ENCODE peak calls at places on chromosomes 11 and 22, in six cellular contexts. Q is SK-N-SH, B is GM12878, T is right atrium auricular region, M is RWPE1, V is cardiac muscle cell. Z is an unnamed sample.
A peak's percentile ranks its signal among the peaks of the same experiment; 100 is the strongest.

GRCh38 chr22:23539135-23539838 is 40.8 kb downstream of the IGLL1 start:
- DNase-seq in Q (peak; percentile 71), B (peak; percentile 36), T (peak; percentile 92), M (peak; percentile 44), V (peak; percentile 91), Z (peak; percentile 29)

GRCh38 chr22:33035276-33035863 is 22.8 kb downstream of the SYN3 start:
- DNase-seq in Q (no peak), B (no peak), T (peak; percentile 1), M (peak; percentile 5), V (no peak), Z (no peak)

GRCh38 chr11:69382131-69383128 is 88.5 kb downstream of the MYEOV start:
- DNase-seq in Q (peak; percentile 6), B (peak; percentile 36), T (peak; percentile 72), M (no peak), V (peak; percentile 43), Z (no peak)

GRCh38 chr22:35539910-35540599 is 576 bp upstream of the RASD2 start:
- DNase-seq in Q (peak; percentile 98), B (no peak), T (no peak), M (peak; percentile 44), V (peak; percentile 47), Z (no peak)

GRCh38 chr11:69744435-69744834 is 30.7 kb downstream of the FGF4 start:
- DNase-seq in Q (no peak), B (no peak), T (no peak), M (peak; percentile 13), V (peak; percentile 92), Z (peak; percentile 37)

GRCh38 chr11:134466035-134466908 is 54.2 kb upstream of the B3GAT1 start:
- DNase-seq in Q (no peak), B (no peak), T (no peak), M (no peak), V (no peak), Z (no peak)

GRCh38 chr22:47929073-47929472 is 1166.6 kb downstream of the TBC1D22A start:
- DNase-seq in Q (no peak), B (no peak), T (no peak), M (no peak), V (no peak), Z (no peak)

GRCh38 chr11:34259087-34259486 is 98.7 kb downstream of the ABTB2 start:
- DNase-seq in Q (peak; percentile 63), B (no peak), T (no peak), M (no peak), V (no peak), Z (no peak)

GRCh38 chr11:61602775-61603569 is 22.1 kb upstream of the SYT7 start:
- DNase-seq in Q (peak; percentile 89), B (no peak), T (peak; percentile 87), M (peak; percentile 98), V (peak; percentile 97), Z (peak; percentile 90)

GRCh38 chr11:2480874-2481220 is 36.0 kb downstream of the KCNQ1 start:
- DNase-seq in Q (no peak), B (no peak), T (no peak), M (no peak), V (no peak), Z (no peak)

GRCh38 chr11:18321622-18321990 is 334 bp downstream of the HPS5 start:
- DNase-seq in Q (peak; percentile 9), B (no peak), T (no peak), M (peak; percentile 14), V (no peak), Z (no peak)

GRCh38 chr11:91263698-91264097 is 960.9 kb upstream of the FAT3 start:
- DNase-seq in Q (no peak), B (no peak), T (no peak), M (no peak), V (no peak), Z (no peak)

GRCh38 chr11:77201370-77201769 is 73.3 kb downstream of the MYO7A start:
- DNase-seq in Q (no peak), B (no peak), T (no peak), M (no peak), V (no peak), Z (no peak)

GRCh38 chr11:118789501-118790356 is 1.2 kb downstream of the DDX6 start:
- DNase-seq in Q (no peak), B (peak; percentile 19), T (no peak), M (peak; percentile 23), V (peak; percentile 33), Z (no peak)

GRCh38 chr11:121775276-121775675 is 322.5 kb upstream of the SORL1-AS1 start:
- DNase-seq in Q (no peak), B (no peak), T (no peak), M (no peak), V (no peak), Z (no peak)

GRCh38 chr22:24149191-24149590 is 32.1 kb upstream of the SUSD2 start:
- DNase-seq in Q (no peak), B (no peak), T (no peak), M (no peak), V (no peak), Z (no peak)

GRCh38 chr11:111449158-111449557 is 63.0 kb downstream of the BTG4 start:
- DNase-seq in Q (peak; percentile 7), B (no peak), T (no peak), M (no peak), V (no peak), Z (no peak)

GRCh38 chr11:126355324-126355925 is at the start of gene ST3GAL4:
- DNase-seq in Q (peak; percentile 100), B (peak; percentile 11), T (peak; percentile 73), M (peak; percentile 82), V (peak; percentile 81), Z (no peak)

GRCh38 chr11:68904458-68904847 is 762 bp downstream of the IGHMBP2 start:
- DNase-seq in Q (peak; percentile 66), B (no peak), T (no peak), M (peak; percentile 41), V (peak; percentile 11), Z (no peak)

GRCh38 chr11:15819679-15820286 is 536.6 kb downstream of the SOX6 start:
- DNase-seq in Q (no peak), B (no peak), T (peak; percentile 73), M (peak; percentile 33), V (peak; percentile 75), Z (no peak)

GRCh38 chr22:48138855-48139254 is 1376.4 kb downstream of the TBC1D22A start:
- DNase-seq in Q (no peak), B (no peak), T (peak; percentile 48), M (no peak), V (no peak), Z (no peak)

GRCh38 chr11:107562647-107563208 is 2.8 kb downstream of the ALKBH8 start:
- DNase-seq in Q (no peak), B (no peak), T (no peak), M (peak; percentile 81), V (peak; percentile 44), Z (no peak)

GRCh38 chr11:43681543-43681942 is 1.0 kb downstream of the HSD17B12 start:
- DNase-seq in Q (no peak), B (no peak), T (no peak), M (peak; percentile 19), V (peak; percentile 26), Z (no peak)
- H3K27ac ChIP-seq in Q (peak overlapping the region; percentile 85), B (peak overlapping the region; percentile 93), T (peak overlapping the region; percentile 96), M (peak overlapping the region; percentile 89), V (peak overlapping the region; percentile 94), Z (peak overlapping the region; percentile 93)

GRCh38 chr11:81165164-81165563 is 1568.5 kb downstream of the FAM181B start:
- DNase-seq in Q (no peak), B (no peak), T (no peak), M (no peak), V (no peak), Z (no peak)
- TF ChIP-seq CTCF in Q (no peak), B (no peak), T (no peak), M (no peak), V (no peak), Z (no peak)

DNA sequence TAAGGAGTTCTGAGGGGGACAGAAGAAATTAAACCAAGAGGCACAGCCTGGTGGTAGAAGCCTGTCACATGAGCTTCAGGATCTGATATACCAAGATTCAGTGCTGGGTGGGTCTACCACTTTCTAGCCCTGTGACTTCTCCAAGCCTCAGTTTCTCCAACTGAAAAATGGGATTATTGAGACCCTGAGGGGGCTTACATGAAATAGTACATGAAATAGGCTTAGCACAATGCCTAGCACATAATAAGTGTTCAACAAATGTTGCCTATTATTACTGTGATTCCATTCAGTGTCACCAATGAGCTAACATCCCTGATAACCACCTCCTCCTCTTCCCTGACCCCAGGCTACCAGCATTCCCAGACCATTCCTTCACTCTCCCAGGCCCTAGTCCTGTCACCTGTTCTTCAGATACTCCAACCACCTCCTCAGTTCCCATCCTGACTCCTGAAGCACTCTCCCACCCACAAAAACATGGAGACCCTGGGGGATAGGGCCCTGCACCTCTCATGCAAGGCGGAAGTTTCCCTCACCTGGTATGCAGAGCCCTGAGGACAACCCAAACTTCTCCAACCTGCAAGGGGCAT is 1.8 kb downstream of the TNKS1BP1 start:
- DNase-seq in Q (no peak), B (no peak), T (no peak), M (peak; percentile 28), V (no peak), Z (no peak)
- H3K27ac ChIP-seq in Q (peak overlapping the region; percentile 90), B (no peak overlapping the region), T (peak overlapping the region; percentile 90), M (peak overlapping the region; percentile 99), V (peak overlapping the region; percentile 94), Z (peak overlapping the region; percentile 83)

GRCh38 chr11:65551572-65552398 is 6.4 kb downstream of the LTBP3 start:
- DNase-seq in Q (peak; percentile 85), B (no peak), T (no peak), M (no peak), V (no peak), Z (no peak)
- TF ChIP-seq CTCF in Q (peak; percentile 62), B (peak; percentile 75), T (no peak), M (peak; percentile 54), V (peak; percentile 38), Z (peak; percentile 40)

DNA sequence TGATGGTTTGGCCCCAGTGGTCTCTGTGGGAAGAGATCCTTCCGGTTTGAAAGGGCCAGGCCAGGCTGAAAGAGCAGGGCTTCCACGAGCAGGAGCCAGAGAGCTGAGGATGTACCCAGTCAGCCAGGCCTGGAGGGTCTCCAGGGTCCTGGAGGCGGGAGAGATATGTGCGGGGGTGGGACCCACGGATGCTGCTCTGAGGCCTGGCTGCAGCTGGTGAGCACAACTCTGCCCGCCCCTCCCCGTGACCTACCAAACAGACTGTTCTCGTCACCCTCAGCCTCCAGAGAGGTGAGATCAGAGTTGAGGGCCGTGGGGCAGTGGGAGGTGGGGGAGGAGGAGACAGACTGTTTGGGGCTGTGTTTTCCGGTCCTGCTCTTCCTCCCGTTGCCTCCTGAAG is 42.2 kb downstream of the TRIOBP start:
- DNase-seq in Q (no peak), B (no peak), T (peak; percentile 89), M (no peak), V (peak; percentile 92), Z (peak; percentile 86)
- H3K27ac ChIP-seq in Q (no peak overlapping the region), B (no peak overlapping the region), T (peak overlapping the region; percentile 24), M (no peak overlapping the region), V (no peak overlapping the region), Z (peak overlapping the region; percentile 73)

DNA sequence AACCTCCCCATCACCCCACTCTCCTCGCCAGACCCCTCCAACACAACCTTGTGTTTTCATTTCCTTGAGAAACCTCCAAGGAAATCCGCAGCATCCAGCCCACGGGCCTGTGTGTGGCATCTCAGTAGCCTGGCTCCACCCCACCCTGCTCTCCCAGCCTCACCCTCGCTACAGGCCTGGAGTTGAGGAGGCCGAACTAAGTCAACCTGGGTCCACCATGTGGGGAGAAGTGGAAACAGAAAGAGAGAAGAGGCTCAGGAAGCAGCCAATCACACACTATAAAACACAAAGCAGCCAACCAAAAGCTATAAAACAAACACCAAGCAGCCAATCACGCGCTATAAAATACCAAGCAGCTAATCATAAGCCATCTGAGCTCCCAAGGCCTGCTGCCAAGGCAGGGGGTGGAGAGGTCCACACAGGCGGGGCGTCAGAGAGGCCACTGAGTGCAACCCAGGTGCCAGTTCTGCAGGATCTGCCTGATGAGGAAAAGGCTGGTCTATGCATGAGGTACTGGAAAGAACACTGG is 72.0 kb downstream of the MICAL3 start:
- DNase-seq in Q (no peak), B (no peak), T (no peak), M (no peak), V (no peak), Z (no peak)
- TF ChIP-seq CTCF in Q (no peak), B (no peak), T (no peak), M (no peak), V (no peak), Z (no peak)

GRCh38 chr11:128482092-128482491 is 105.3 kb downstream of the ETS1 start:
- DNase-seq in Q (no peak), B (no peak), T (no peak), M (no peak), V (no peak), Z (no peak)
- H3K27ac ChIP-seq in Q (no peak overlapping the region), B (peak overlapping the region; percentile 97), T (peak overlapping the region; percentile 69), M (no peak overlapping the region), V (no peak overlapping the region), Z (peak overlapping the region; percentile 42)

Z was measured in AG04450.